ENCODE peak calls at places on chromosomes 1 and 21, in seven cellular contexts. M is neuronal stem cell; B is fibroblast of the aortic adventitia; K is HT1080; E is progenitor cell of endocrine pancreas; G is ecto neural progenitor cell; Z is CD4-positive, alpha-beta T cell. X is an unnamed sample.

GRCh38 chr1:116226017-116226416 is 114.8 kb downstream of the MAB21L3 start:
- DNase-seq in M (no peak), B (no peak), K (no peak), E (no peak), G (no peak), Z (no peak), X (no peak)

GRCh38 chr1:38128926-38129453 is 82.4 kb upstream of the POU3F1 start:
- DNase-seq in M (no peak), B (no peak), K (no peak), E (no peak), G (no peak), Z (no peak), X (no peak)

GRCh38 chr1:154729598-154729997 is 121.6 kb upstream of the ADAR start:
- DNase-seq in M (no peak), B (peak), K (no peak), E (no peak), G (no peak), Z (no peak), X (no peak)

GRCh38 chr21:15192243-15192642 is 127.4 kb upstream of the NRIP1 start:
- DNase-seq in M (no peak), B (peak), K (no peak), E (no peak), G (no peak), Z (no peak), X (no peak)

GRCh38 chr21:36700961-36701911 is 2.3 kb downstream of the SIM2 start:
- DNase-seq in M (peak), B (no peak), K (no peak), E (no peak), G (peak), Z (no peak), X (no peak)

GRCh38 chr1:44460107-44460885 is 55.2 kb downstream of the RNF220 start:
- DNase-seq in M (no peak), B (no peak), K (no peak), E (no peak), G (no peak), Z (no peak), X (no peak)

GRCh38 chr1:73755649-73756048 is 442.3 kb downstream of the LRRIQ3 start:
- DNase-seq in M (no peak), B (no peak), K (no peak), E (no peak), G (no peak), Z (no peak), X (no peak)

GRCh38 chr1:93021539-93022134 is 57.4 kb upstream of the MTF2 start:
- DNase-seq in M (no peak), B (peak), K (peak), E (no peak), G (no peak), Z (no peak), X (peak)

GRCh38 chr1:84632975-84633427 is 57.3 kb downstream of the SSX2IP start:
- DNase-seq in M (no peak), B (peak), K (peak), E (no peak), G (no peak), Z (no peak), X (peak)

GRCh38 chr21:32532636-32533035 is 52.7 kb downstream of the TCP10L start:
- DNase-seq in M (no peak), B (no peak), K (no peak), E (no peak), G (no peak), Z (no peak), X (no peak)

GRCh38 chr1:21663251-21663950 is 5.8 kb downstream of the RAP1GAP start:
- DNase-seq in M (no peak), B (no peak), K (no peak), E (no peak), G (peak), Z (no peak), X (no peak)

GRCh38 chr21:33825898-33826297 is 89.7 kb downstream of the ATP5PO start:
- DNase-seq in M (no peak), B (peak), K (no peak), E (no peak), G (no peak), Z (no peak), X (peak)

GRCh38 chr1:200364121-200364759 is 45.6 kb downstream of the ZNF281 start:
- DNase-seq in M (no peak), B (peak), K (peak), E (no peak), G (no peak), Z (no peak), X (peak)

GRCh38 chr1:159647616-159648015 is 60.0 kb downstream of the APCS start:
- DNase-seq in M (no peak), B (no peak), K (peak), E (no peak), G (no peak), Z (no peak), X (no peak)

GRCh38 chr1:43383449-43383848 is 6.2 kb downstream of the MED8 start:
- DNase-seq in M (no peak), B (no peak), K (no peak), E (no peak), G (no peak), Z (no peak), X (no peak)

GRCh38 chr1:236016083-236016482 is 48.8 kb downstream of the NID1 start:
- DNase-seq in M (no peak), B (peak), K (no peak), E (no peak), G (no peak), Z (no peak), X (peak)

GRCh38 chr1:54163051-54163450 is 10.3 kb upstream of the CDCP2 start:
- DNase-seq in M (no peak), B (no peak), K (no peak), E (no peak), G (no peak), Z (no peak), X (no peak)

GRCh38 chr21:45803613-45804340 is 160.3 kb downstream of the PCBP3 start:
- DNase-seq in M (no peak), B (no peak), K (no peak), E (no peak), G (no peak), Z (no peak), X (no peak)

GRCh38 chr1:231666220-231666956 is 39.8 kb downstream of the DISC1 start:
- DNase-seq in M (no peak), B (no peak), K (no peak), E (no peak), G (no peak), Z (no peak), X (no peak)

GRCh38 chr1:114088392-114089299 is 65.0 kb downstream of the SYT6 start:
- DNase-seq in M (no peak), B (no peak), K (peak), E (no peak), G (no peak), Z (no peak), X (no peak)

GRCh38 chr1:24540906-24541710 is 14.8 kb upstream of the NCMAP start:
- DNase-seq in M (no peak), B (peak), K (peak), E (no peak), G (no peak), Z (no peak), X (peak)

GRCh38 chr1:179029293-179029692 is 3.6 kb downstream of the FAM20B start:
- DNase-seq in M (no peak), B (no peak), K (no peak), E (no peak), G (no peak), Z (no peak), X (no peak)

GRCh38 chr1:202355944-202356553 is 7.5 kb downstream of the PPP1R12B start:
- DNase-seq in M (no peak), B (no peak), K (no peak), E (no peak), G (no peak), Z (no peak), X (no peak)

GRCh38 chr1:68293609-68294353 is 61.5 kb upstream of the WLS start:
- DNase-seq in M (peak), B (peak), K (no peak), E (no peak), G (peak), Z (no peak), X (peak)

GRCh38 chr1:241722984-241723383 is 70.9 kb downstream of the WDR64 start:
- DNase-seq in M (no peak), B (no peak), K (no peak), E (no peak), G (no peak), Z (no peak), X (no peak)

GRCh38 chr1:11654571-11655262 is at the start of gene FBXO44:
- DNase-seq in M (peak), B (no peak), K (no peak), E (no peak), G (peak), Z (peak), X (no peak)

X was measured in choroid plexus epithelial cell.